ENCODE peak calls at places on chromosomes 7 and 10, in seven cellular contexts. One of them, this sample, is unnamed.

GRCh38 chr7:118104812-118105441 is 79.0 kb upstream of the LSM8 start:
- DNase-seq in prostate gland: no peak
- DNase-seq in left lung: no peak
- DNase-seq in lower lobe of right lung: no peak
- DNase-seq in cardiac muscle cell: peak; percentile 27
- DNase-seq in A549: peak; percentile 44
- DNase-seq in Panc1: no peak
- DNase-seq in this sample: no peak

GRCh38 chr7:159035571-159036073 is 109.0 kb downstream of the VIPR2 start:
- DNase-seq in lower lobe of right lung: no peak
- DNase-seq in A549: no peak
- DNase-seq in Panc1: no peak
- DNase-seq in prostate gland: no peak
- DNase-seq in cardiac muscle cell: no peak
- DNase-seq in left lung: no peak
- DNase-seq in this sample: no peak

GRCh38 chr10:78184851-78185692 is 151.4 kb downstream of the RPS24 start:
- DNase-seq in left lung: no peak
- DNase-seq in A549: no peak
- DNase-seq in Panc1: no peak
- DNase-seq in prostate gland: no peak
- DNase-seq in cardiac muscle cell: no peak
- DNase-seq in lower lobe of right lung: no peak
- DNase-seq in this sample: no peak

GRCh38 chr7:72334733-72335132 is 77.4 kb downstream of the CALN1 start:
- DNase-seq in cardiac muscle cell: no peak
- DNase-seq in lower lobe of right lung: no peak
- DNase-seq in left lung: no peak
- DNase-seq in A549: no peak
- DNase-seq in prostate gland: no peak
- DNase-seq in Panc1: no peak
- DNase-seq in this sample: no peak

GRCh38 chr10:99529483-99530107 is 3.1 kb upstream of the NKX2-3 start:
- DNase-seq in A549: no peak
- DNase-seq in cardiac muscle cell: no peak
- DNase-seq in lower lobe of right lung: no peak
- DNase-seq in Panc1: no peak
- DNase-seq in left lung: no peak
- DNase-seq in prostate gland: no peak
- DNase-seq in this sample: no peak

GRCh38 chr10:49408437-49409306 is 12.8 kb upstream of the DRGX start:
- DNase-seq in Panc1: no peak
- DNase-seq in cardiac muscle cell: peak; percentile 11
- DNase-seq in left lung: no peak
- DNase-seq in lower lobe of right lung: no peak
- DNase-seq in prostate gland: no peak
- DNase-seq in A549: no peak
- DNase-seq in this sample: no peak

GRCh38 chr7:101411477-101411954 is 48.8 kb downstream of the COL26A1 start:
- DNase-seq in A549: no peak
- DNase-seq in prostate gland: no peak
- DNase-seq in lower lobe of right lung: no peak
- DNase-seq in left lung: no peak
- DNase-seq in Panc1: no peak
- DNase-seq in cardiac muscle cell: no peak
- DNase-seq in this sample: no peak

GRCh38 chr10:73586583-73586984 is 4.6 kb downstream of the USP54 start:
- DNase-seq in Panc1: no peak
- DNase-seq in lower lobe of right lung: no peak
- DNase-seq in A549: peak; percentile 50
- DNase-seq in left lung: no peak
- DNase-seq in cardiac muscle cell: no peak
- DNase-seq in prostate gland: peak; percentile 69
- DNase-seq in this sample: no peak

GRCh38 chr10:90571876-90572275 is 286.0 kb downstream of the HTR7 start:
- DNase-seq in lower lobe of right lung: no peak
- DNase-seq in A549: no peak
- DNase-seq in cardiac muscle cell: no peak
- DNase-seq in left lung: no peak
- DNase-seq in Panc1: no peak
- DNase-seq in prostate gland: no peak
- DNase-seq in this sample: no peak

GRCh38 chr10:48309711-48310226 is 3.3 kb downstream of the MAPK8 start:
- DNase-seq in Panc1: peak; percentile 67
- DNase-seq in cardiac muscle cell: no peak
- DNase-seq in A549: peak; percentile 18
- DNase-seq in prostate gland: no peak
- DNase-seq in lower lobe of right lung: no peak
- DNase-seq in left lung: no peak
- DNase-seq in this sample: no peak

GRCh38 chr10:49138361-49138891 is 4.6 kb upstream of the FAM170B start:
- DNase-seq in lower lobe of right lung: no peak
- DNase-seq in left lung: no peak
- DNase-seq in prostate gland: no peak
- DNase-seq in A549: no peak
- DNase-seq in cardiac muscle cell: no peak
- DNase-seq in Panc1: no peak
- DNase-seq in this sample: no peak

GRCh38 chr10:69087600-69088470 is at the start of gene SRGN:
- DNase-seq in cardiac muscle cell: no peak
- DNase-seq in A549: peak; percentile 68
- DNase-seq in lower lobe of right lung: peak; percentile 57
- DNase-seq in prostate gland: peak; percentile 58
- DNase-seq in Panc1: no peak
- DNase-seq in left lung: no peak
- DNase-seq in this sample: peak; percentile 97

GRCh38 chr10:19874791-19875190 is 58.6 kb downstream of the PLXDC2 start:
- DNase-seq in prostate gland: no peak
- DNase-seq in Panc1: no peak
- DNase-seq in lower lobe of right lung: no peak
- DNase-seq in cardiac muscle cell: no peak
- DNase-seq in A549: no peak
- DNase-seq in left lung: no peak
- DNase-seq in this sample: no peak

GRCh38 chr7:89238156-89238555 is 442.6 kb upstream of the TEX47 start:
- DNase-seq in prostate gland: no peak
- DNase-seq in cardiac muscle cell: no peak
- DNase-seq in lower lobe of right lung: no peak
- DNase-seq in left lung: no peak
- DNase-seq in A549: no peak
- DNase-seq in Panc1: no peak
- DNase-seq in this sample: no peak

GRCh38 chr10:27865221-27865635 is 119.6 kb upstream of the MKX start:
- DNase-seq in A549: no peak
- DNase-seq in cardiac muscle cell: no peak
- DNase-seq in prostate gland: no peak
- DNase-seq in left lung: no peak
- DNase-seq in lower lobe of right lung: no peak
- DNase-seq in Panc1: no peak
- DNase-seq in this sample: no peak

GRCh38 chr7:28813238-28813962 is 144.7 kb downstream of the TRIL start:
- DNase-seq in left lung: no peak
- DNase-seq in cardiac muscle cell: peak; percentile 17
- DNase-seq in Panc1: no peak
- DNase-seq in prostate gland: no peak
- DNase-seq in A549: no peak
- DNase-seq in lower lobe of right lung: no peak
- DNase-seq in this sample: peak; percentile 24

GRCh38 chr7:28811003-28811402 is 147.1 kb downstream of the TRIL start:
- DNase-seq in A549: no peak
- DNase-seq in left lung: no peak
- DNase-seq in lower lobe of right lung: no peak
- DNase-seq in prostate gland: no peak
- DNase-seq in cardiac muscle cell: no peak
- DNase-seq in Panc1: no peak
- DNase-seq in this sample: no peak

GRCh38 chr7:28812641-28813040 is 145.5 kb downstream of the TRIL start:
- DNase-seq in lower lobe of right lung: no peak
- DNase-seq in Panc1: no peak
- DNase-seq in left lung: no peak
- DNase-seq in prostate gland: no peak
- DNase-seq in cardiac muscle cell: no peak
- DNase-seq in A549: no peak
- DNase-seq in this sample: no peak

GRCh38 chr7:28808786-28809533 is 149.2 kb downstream of the TRIL start:
- DNase-seq in A549: no peak
- DNase-seq in prostate gland: no peak
- DNase-seq in Panc1: no peak
- DNase-seq in cardiac muscle cell: no peak
- DNase-seq in lower lobe of right lung: peak; percentile 48
- DNase-seq in left lung: no peak
- DNase-seq in this sample: no peak

DNA sequence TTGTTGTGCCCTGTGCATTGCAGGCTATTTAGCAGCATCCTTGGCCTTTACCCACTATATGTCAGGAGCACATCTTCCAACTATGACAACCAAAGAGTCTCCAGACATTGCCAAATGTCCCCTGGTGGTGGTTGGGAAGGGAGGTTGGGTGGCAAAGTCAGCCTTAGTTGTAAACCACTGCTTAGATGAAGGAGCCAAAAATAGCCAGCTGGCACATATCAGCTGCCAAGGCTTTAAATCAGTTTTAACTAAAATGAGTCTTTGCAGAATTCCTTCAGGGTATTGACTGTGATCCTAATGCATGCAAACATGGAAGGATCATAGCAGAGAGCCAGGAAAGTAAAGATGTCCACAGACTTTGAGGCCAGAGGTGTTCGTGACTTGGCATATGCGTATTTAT is 146.1 kb downstream of the TRIL start:
- DNase-seq in Panc1: no peak
- DNase-seq in A549: no peak
- DNase-seq in prostate gland: no peak
- DNase-seq in lower lobe of right lung: no peak
- DNase-seq in cardiac muscle cell: no peak
- DNase-seq in left lung: no peak
- DNase-seq in this sample: no peak
- H3K4me1 ChIP-seq in Panc1: no peaks in the 10 kb centered on the region
- H3K4me1 ChIP-seq in A549: no peaks in the 10 kb centered on the region
- H3K4me1 ChIP-seq in prostate gland: no peaks in the 10 kb centered on the region
- H3K4me1 ChIP-seq in lower lobe of right lung: no peaks in the 10 kb centered on the region
- H3K4me1 ChIP-seq in cardiac muscle cell: peaks cover 14% of the 10 kb centered on the region
- H3K4me1 ChIP-seq in left lung: no peaks in the 10 kb centered on the region
- H3K4me1 ChIP-seq in this sample: peaks cover 48% of the 10 kb centered on the region

GRCh38 chr10:110847351-110847750 is 24.4 kb upstream of the PDCD4 start:
- DNase-seq in left lung: no peak
- DNase-seq in A549: no peak
- DNase-seq in prostate gland: no peak
- DNase-seq in lower lobe of right lung: no peak
- DNase-seq in Panc1: no peak
- DNase-seq in cardiac muscle cell: no peak
- DNase-seq in this sample: no peak
- H3K4me1 ChIP-seq in left lung: peaks cover 25% of the 10 kb centered on the region
- H3K4me1 ChIP-seq in A549: peaks cover 18% of the 10 kb centered on the region
- H3K4me1 ChIP-seq in prostate gland: peaks cover 4% of the 10 kb centered on the region
- H3K4me1 ChIP-seq in lower lobe of right lung: peaks cover 30% of the 10 kb centered on the region
- H3K4me1 ChIP-seq in Panc1: peaks cover 2% of the 10 kb centered on the region
- H3K4me1 ChIP-seq in cardiac muscle cell: peaks cover 8% of the 10 kb centered on the region
- H3K4me1 ChIP-seq in this sample: peaks cover 67% of the 10 kb centered on the region

GRCh38 chr7:44757311-44757710 is 8.7 kb downstream of the ZMIZ2 start:
- DNase-seq in prostate gland: no peak
- DNase-seq in Panc1: no peak
- DNase-seq in cardiac muscle cell: no peak
- DNase-seq in left lung: no peak
- DNase-seq in A549: no peak
- DNase-seq in lower lobe of right lung: no peak
- DNase-seq in this sample: no peak

GRCh38 chr7:44755698-44756627 is 7.3 kb downstream of the ZMIZ2 start:
- DNase-seq in prostate gland: no peak
- DNase-seq in A549: no peak
- DNase-seq in lower lobe of right lung: no peak
- DNase-seq in cardiac muscle cell: no peak
- DNase-seq in left lung: no peak
- DNase-seq in Panc1: no peak
- DNase-seq in this sample: no peak

GRCh38 chr7:44759246-44759645 is 10.6 kb downstream of the ZMIZ2 start:
- DNase-seq in Panc1: no peak
- DNase-seq in left lung: no peak
- DNase-seq in lower lobe of right lung: no peak
- DNase-seq in A549: no peak
- DNase-seq in cardiac muscle cell: no peak
- DNase-seq in prostate gland: no peak
- DNase-seq in this sample: no peak

GRCh38 chr7:44756904-44757303 is 8.3 kb downstream of the ZMIZ2 start:
- DNase-seq in left lung: no peak
- DNase-seq in A549: no peak
- DNase-seq in cardiac muscle cell: no peak
- DNase-seq in lower lobe of right lung: no peak
- DNase-seq in Panc1: no peak
- DNase-seq in prostate gland: no peak
- DNase-seq in this sample: no peak

GRCh38 chr7:44757739-44758138 is 9.1 kb downstream of the ZMIZ2 start:
- DNase-seq in left lung: no peak
- DNase-seq in lower lobe of right lung: no peak
- DNase-seq in prostate gland: no peak
- DNase-seq in A549: no peak
- DNase-seq in cardiac muscle cell: no peak
- DNase-seq in Panc1: no peak
- DNase-seq in this sample: no peak
- H3K4me1 ChIP-seq in left lung: peaks cover 35% of the 10 kb centered on the region
- H3K4me1 ChIP-seq in lower lobe of right lung: peaks cover 42% of the 10 kb centered on the region
- H3K4me1 ChIP-seq in prostate gland: peaks cover 9% of the 10 kb centered on the region
- H3K4me1 ChIP-seq in A549: peaks cover 6% of the 10 kb centered on the region
- H3K4me1 ChIP-seq in cardiac muscle cell: no peaks in the 10 kb centered on the region
- H3K4me1 ChIP-seq in Panc1: peaks cover 4% of the 10 kb centered on the region
- H3K4me1 ChIP-seq in this sample: peaks cover 14% of the 10 kb centered on the region

GRCh38 chr7:43485580-43485979 is 97.3 kb upstream of the STK17A start:
- DNase-seq in left lung: no peak
- DNase-seq in A549: no peak
- DNase-seq in prostate gland: no peak
- DNase-seq in Panc1: no peak
- DNase-seq in lower lobe of right lung: no peak
- DNase-seq in cardiac muscle cell: no peak
- DNase-seq in this sample: no peak

GRCh38 chr7:43490016-43490415 is 92.9 kb upstream of the STK17A start:
- DNase-seq in left lung: no peak
- DNase-seq in prostate gland: no peak
- DNase-seq in lower lobe of right lung: no peak
- DNase-seq in A549: no peak
- DNase-seq in cardiac muscle cell: no peak
- DNase-seq in Panc1: no peak
- DNase-seq in this sample: no peak

GRCh38 chr7:43489257-43489656 is 93.7 kb upstream of the STK17A start:
- DNase-seq in cardiac muscle cell: no peak
- DNase-seq in Panc1: no peak
- DNase-seq in lower lobe of right lung: no peak
- DNase-seq in prostate gland: no peak
- DNase-seq in left lung: no peak
- DNase-seq in A549: no peak
- DNase-seq in this sample: no peak

GRCh38 chr7:43484678-43485355 is 98.1 kb upstream of the STK17A start:
- DNase-seq in Panc1: no peak
- DNase-seq in lower lobe of right lung: no peak
- DNase-seq in A549: no peak
- DNase-seq in cardiac muscle cell: peak; percentile 53
- DNase-seq in left lung: no peak
- DNase-seq in prostate gland: no peak
- DNase-seq in this sample: no peak

DNA sequence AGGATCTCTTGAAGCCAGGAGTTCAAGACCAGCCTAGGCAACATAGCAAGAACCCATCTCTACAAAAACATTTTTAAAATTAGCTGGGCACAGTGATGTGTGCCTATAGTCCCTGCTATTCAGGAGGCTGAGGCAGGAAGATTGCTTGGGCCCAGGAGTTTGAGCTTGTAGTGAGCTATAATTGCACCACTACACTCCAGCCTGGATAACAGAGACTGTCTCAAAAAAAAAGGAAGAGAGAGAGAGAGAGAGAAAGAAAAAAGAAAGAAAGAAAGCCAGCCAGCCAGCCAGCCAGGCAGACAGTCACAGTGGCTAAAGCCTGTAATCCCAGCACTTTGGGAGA is 95.2 kb upstream of the STK17A start:
- DNase-seq in left lung: no peak
- DNase-seq in A549: no peak
- DNase-seq in Panc1: no peak
- DNase-seq in lower lobe of right lung: no peak
- DNase-seq in cardiac muscle cell: no peak
- DNase-seq in prostate gland: no peak
- DNase-seq in this sample: no peak
- H3K4me1 ChIP-seq in left lung: no peaks in the 10 kb centered on the region
- H3K4me1 ChIP-seq in A549: peaks cover 42% of the 10 kb centered on the region
- H3K4me1 ChIP-seq in Panc1: no peaks in the 10 kb centered on the region
- H3K4me1 ChIP-seq in lower lobe of right lung: peaks cover 10% of the 10 kb centered on the region
- H3K4me1 ChIP-seq in cardiac muscle cell: peaks cover 43% of the 10 kb centered on the region
- H3K4me1 ChIP-seq in prostate gland: no peaks in the 10 kb centered on the region
- H3K4me1 ChIP-seq in this sample: peaks cover 13% of the 10 kb centered on the region